ENCODE peak calls at places on chromosomes 16 and 17, in five cellular contexts. M, Y, X, U and E are unnamed samples.

GRCh38 chr17:55760643-55761355 is 9.9 kb downstream of the PCTP start:
- DNase-seq in M (no peak), Y (no peak), X (no peak), U (no peak), E (no peak)

GRCh38 chr17:9703781-9704082 is 58.4 kb downstream of the USP43 start:
- DNase-seq in M (no peak), Y (no peak), X (no peak), U (no peak), E (no peak)

GRCh38 chr16:19410435-19411153 is 7.1 kb upstream of the TMC5 start:
- DNase-seq in M (peak), Y (peak), X (no peak), U (no peak), E (peak)

GRCh38 chr17:74525781-74526288 is 5.4 kb downstream of the CD300LB start:
- DNase-seq in M (no peak), Y (peak), X (no peak), U (no peak), E (no peak)

GRCh38 chr17:1635675-1636465 is 7.2 kb upstream of the SLC43A2 start:
- DNase-seq in M (no peak), Y (no peak), X (no peak), U (no peak), E (no peak)

GRCh38 chr17:28612936-28613872 is 781 bp downstream of the RSKR start:
- DNase-seq in M (peak), Y (peak), X (peak), U (no peak), E (peak)

GRCh38 chr17:66514227-66514806 is 211.9 kb downstream of the PRKCA start:
- DNase-seq in M (peak), Y (no peak), X (no peak), U (no peak), E (no peak)

GRCh38 chr16:86020971-86021370 is 122.0 kb downstream of the IRF8 start:
- DNase-seq in M (no peak), Y (no peak), X (no peak), U (no peak), E (no peak)

GRCh38 chr17:68403122-68403521 is 54.2 kb downstream of the WIPI1 start:
- DNase-seq in M (no peak), Y (no peak), X (no peak), U (no peak), E (no peak)